ENCODE peak calls at places on chromosome 1, in six cellular contexts. Z is mesenchymal stem cell, T is mesendoderm, F is IMR-90, J is neuronal stem cell, I is H1. O is an unnamed sample.

GRCh38 chr1:41882496-41882895 is 36.2 kb downstream of the HIVEP3 start:
- DNase-seq in Z (no peak), T (no peak), F (peak; percentile 20), J (no peak), I (no peak), O (peak; percentile 51)

GRCh38 chr1:179809506-179810366 is 66.6 kb downstream of the FAM163A start:
- DNase-seq in Z (peak; percentile 72), T (peak; percentile 85), F (peak; percentile 78), J (peak; percentile 74), I (peak; percentile 49), O (peak; percentile 91)

GRCh38 chr1:193905288-193906085 is 719.1 kb upstream of the B3GALT2 start:
- DNase-seq in Z (no peak), T (no peak), F (peak; percentile 36), J (no peak), I (no peak), O (peak; percentile 57)

GRCh38 chr1:50985094-50985493 is 15.0 kb downstream of the CDKN2C start:
- DNase-seq in Z (no peak), T (no peak), F (no peak), J (no peak), I (no peak), O (no peak)

GRCh38 chr1:178543291-178543609 is 30.3 kb downstream of the TEX35 start:
- DNase-seq in Z (no peak), T (no peak), F (no peak), J (no peak), I (no peak), O (no peak)

GRCh38 chr1:201593200-201593828 is 54.4 kb downstream of the NAV1 start:
- DNase-seq in Z (peak; percentile 100), T (peak; percentile 14), F (peak; percentile 97), J (no peak), I (no peak), O (peak; percentile 61)

GRCh38 chr1:38038836-38039235 is 7.8 kb downstream of the POU3F1 start:
- DNase-seq in Z (no peak), T (no peak), F (peak; percentile 51), J (no peak), I (no peak), O (no peak)

GRCh38 chr1:163106364-163106987 is 37.3 kb downstream of the RGS4 start:
- DNase-seq in Z (no peak), T (no peak), F (no peak), J (no peak), I (no peak), O (no peak)

GRCh38 chr1:229839800-229840199 is 213.8 kb downstream of the URB2 start:
- DNase-seq in Z (no peak), T (no peak), F (no peak), J (no peak), I (no peak), O (no peak)

GRCh38 chr1:22833699-22834098 is 123.1 kb downstream of the EPHB2 start:
- DNase-seq in Z (no peak), T (no peak), F (no peak), J (no peak), I (no peak), O (no peak)

GRCh38 chr1:7407547-7407895 is 363.6 kb upstream of the VAMP3 start:
- DNase-seq in Z (no peak), T (no peak), F (no peak), J (no peak), I (no peak), O (no peak)

GRCh38 chr1:215568287-215568692 is 1.2 kb downstream of the KCTD3 start:
- DNase-seq in Z (peak; percentile 69), T (no peak), F (peak; percentile 75), J (peak; percentile 15), I (no peak), O (no peak)

GRCh38 chr1:195806060-195806459 is 802.2 kb downstream of the KCNT2 start:
- DNase-seq in Z (no peak), T (no peak), F (no peak), J (no peak), I (no peak), O (no peak)

GRCh38 chr1:51956528-51957509 is 33.7 kb downstream of the RAB3B start:
- DNase-seq in Z (no peak), T (peak; percentile 50), F (peak; percentile 67), J (no peak), I (no peak), O (peak; percentile 51)

GRCh38 chr1:50968884-50969610 is 998 bp upstream of the CDKN2C start:
- DNase-seq in Z (peak; percentile 60), T (peak; percentile 40), F (no peak), J (no peak), I (no peak), O (peak; percentile 24)

GRCh38 chr1:75614455-75615379 is 3.8 kb upstream of the SLC44A5 start:
- DNase-seq in Z (peak; percentile 49), T (peak; percentile 85), F (peak; percentile 4), J (peak; percentile 73), I (peak; percentile 57), O (peak; percentile 54)

GRCh38 chr1:212514056-212514614 is 81.4 kb downstream of the NENF start:
- DNase-seq in Z (peak; percentile 67), T (peak; percentile 84), F (peak; percentile 65), J (no peak), I (no peak), O (peak; percentile 26)

GRCh38 chr1:116333171-116334014 is 39.7 kb upstream of the ATP1A1 start:
- DNase-seq in Z (no peak), T (no peak), F (no peak), J (no peak), I (no peak), O (peak; percentile 91)

GRCh38 chr1:116335847-116336246 is 37.2 kb upstream of the ATP1A1 start:
- DNase-seq in Z (no peak), T (no peak), F (no peak), J (no peak), I (no peak), O (no peak)

GRCh38 chr1:116334868-116335649 is 38.0 kb upstream of the ATP1A1 start:
- DNase-seq in Z (peak; percentile 18), T (peak; percentile 54), F (peak; percentile 9), J (no peak), I (no peak), O (no peak)

GRCh38 chr1:116332461-116332860 is 40.6 kb upstream of the ATP1A1 start:
- DNase-seq in Z (no peak), T (no peak), F (no peak), J (no peak), I (no peak), O (no peak)

GRCh38 chr1:116334015-116334547 is 39.0 kb upstream of the ATP1A1 start:
- DNase-seq in Z (peak; percentile 74), T (peak; percentile 28), F (peak; percentile 30), J (no peak), I (no peak), O (peak; percentile 96)
- H3K4me2 ChIP-seq in Z (no peak overlapping the region), T (no peak overlapping the region), F (no peak overlapping the region), J (no peak overlapping the region), I (no peak overlapping the region), O (no peak overlapping the region)

DNA sequence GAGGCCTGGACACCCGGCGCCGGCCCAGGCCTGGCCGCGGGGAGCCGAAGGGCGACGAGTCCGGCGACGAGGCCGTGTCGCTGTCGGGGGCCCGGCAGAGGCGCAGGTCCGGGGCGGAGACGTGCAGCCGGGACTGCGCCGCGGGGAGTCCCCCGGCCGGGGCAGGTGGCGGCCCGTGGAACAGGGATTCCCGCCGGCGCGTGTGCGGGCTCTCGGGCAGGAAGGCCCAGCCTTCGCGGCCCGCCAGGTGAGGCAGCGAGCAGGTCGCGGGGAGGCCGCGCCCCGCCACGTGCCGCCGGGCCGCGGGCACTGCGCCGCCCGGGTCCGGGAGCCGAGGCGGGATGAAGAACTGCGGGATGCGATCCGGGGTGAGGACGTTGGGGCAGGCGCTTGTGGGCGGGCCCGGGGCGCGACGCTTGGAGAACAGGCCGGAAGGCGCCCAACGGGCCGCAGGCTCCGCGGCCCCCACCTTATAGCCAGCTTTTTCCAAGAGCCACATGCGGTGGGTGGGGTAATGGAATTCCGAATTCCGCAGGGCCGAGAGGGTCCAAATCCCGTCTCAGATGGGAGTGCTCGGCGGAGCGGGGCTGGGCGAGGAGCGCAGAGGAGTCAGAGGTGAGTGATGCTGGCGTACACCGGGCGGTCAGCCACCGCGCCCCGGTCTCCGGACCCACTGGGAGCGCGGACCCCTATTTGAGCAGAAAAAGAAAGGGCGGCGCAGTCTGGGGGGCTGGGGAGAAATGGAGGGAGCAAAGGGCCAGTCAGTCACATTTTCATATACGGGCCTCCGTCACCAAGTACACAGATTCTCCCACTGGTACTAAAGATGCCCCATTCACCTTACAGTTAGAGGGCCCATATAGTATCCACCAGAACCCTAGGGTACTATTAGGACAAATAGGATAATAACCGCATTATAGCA is 868 bp downstream of the C2CD4D start:
- DNase-seq in Z (no peak), T (peak; percentile 62), F (no peak), J (no peak), I (no peak), O (no peak)
- H3K18ac ChIP-seq in Z (no peak overlapping the region), T (peak overlapping the region; percentile 75), F (no peak overlapping the region), J (peak overlapping the region; percentile 81), I (peak overlapping the region; percentile 75), O (peak overlapping the region; percentile 14)

GRCh38 chr1:218201004-218201403 is 84.1 kb upstream of the RRP15 start:
- DNase-seq in Z (no peak), T (no peak), F (peak; percentile 7), J (no peak), I (no peak), O (no peak)
- H3K4me3 ChIP-seq in Z (no peak overlapping the region), T (no peak overlapping the region), F (no peak overlapping the region), J (no peak overlapping the region), I (no peak overlapping the region), O (no peak overlapping the region)

GRCh38 chr1:192168964-192169363 is 10.7 kb downstream of the RGS18 start:
- DNase-seq in Z (no peak), T (no peak), F (no peak), J (no peak), I (no peak), O (no peak)
- H3K4me2 ChIP-seq in Z (no peak overlapping the region), T (no peak overlapping the region), F (no peak overlapping the region), J (no peak overlapping the region), I (no peak overlapping the region), O (no peak overlapping the region)

GRCh38 chr1:240816472-240816871 is 204.5 kb upstream of the GREM2 start:
- DNase-seq in Z (no peak), T (no peak), F (no peak), J (no peak), I (no peak), O (no peak)

GRCh38 chr1:240824238-240824637 is 212.3 kb upstream of the GREM2 start:
- DNase-seq in Z (no peak), T (no peak), F (no peak), J (no peak), I (no peak), O (no peak)

GRCh38 chr1:240823357-240823756 is 211.4 kb upstream of the GREM2 start:
- DNase-seq in Z (no peak), T (no peak), F (no peak), J (no peak), I (no peak), O (no peak)

GRCh38 chr1:240820816-240821215 is 208.9 kb upstream of the GREM2 start:
- DNase-seq in Z (no peak), T (no peak), F (no peak), J (no peak), I (no peak), O (no peak)

GRCh38 chr1:240821925-240822324 is 210.0 kb upstream of the GREM2 start:
- DNase-seq in Z (no peak), T (no peak), F (no peak), J (no peak), I (no peak), O (no peak)
- H3K18ac ChIP-seq in Z (no peak overlapping the region), T (no peak overlapping the region), F (no peak overlapping the region), J (no peak overlapping the region), I (no peak overlapping the region), O (no peak overlapping the region)

O was measured in trophoblast cell.